ENCODE peak calls at places on chromosome 17, in six cellular contexts. One of them, this sample, is unnamed.
A peak's percentile ranks its signal among the peaks of the same experiment; 100 is the strongest.

GRCh38 chr17:36839256-36839655 is 98.0 kb upstream of the LHX1 start:
- DNase-seq in mesothelial cell of epicardium: no peak
- DNase-seq in sigmoid colon: no peak
- DNase-seq in AG08395: no peak
- DNase-seq in pulmonary artery endothelial cell: no peak
- DNase-seq in AG08396: no peak
- DNase-seq in this sample: no peak

GRCh38 chr17:80352991-80353665 is 61.8 kb upstream of the ENDOV start:
- DNase-seq in mesothelial cell of epicardium: no peak
- DNase-seq in sigmoid colon: peak; percentile 57
- DNase-seq in AG08395: no peak
- DNase-seq in pulmonary artery endothelial cell: no peak
- DNase-seq in AG08396: no peak
- DNase-seq in this sample: no peak

GRCh38 chr17:12883472-12883871 is 94.2 kb downstream of the ARHGAP44 start:
- DNase-seq in mesothelial cell of epicardium: no peak
- DNase-seq in sigmoid colon: no peak
- DNase-seq in AG08395: no peak
- DNase-seq in pulmonary artery endothelial cell: no peak
- DNase-seq in AG08396: no peak
- DNase-seq in this sample: no peak

GRCh38 chr17:79722787-79723186 is 8.0 kb upstream of the ENPP7 start:
- DNase-seq in mesothelial cell of epicardium: no peak
- DNase-seq in sigmoid colon: no peak
- DNase-seq in AG08395: no peak
- DNase-seq in pulmonary artery endothelial cell: no peak
- DNase-seq in AG08396: no peak
- DNase-seq in this sample: no peak

GRCh38 chr17:14121952-14122351 is 52.6 kb downstream of the COX10 start:
- DNase-seq in mesothelial cell of epicardium: no peak
- DNase-seq in sigmoid colon: no peak
- DNase-seq in AG08395: no peak
- DNase-seq in pulmonary artery endothelial cell: no peak
- DNase-seq in AG08396: no peak
- DNase-seq in this sample: no peak

GRCh38 chr17:49577651-49577935 is 1.9 kb downstream of the NXPH3 start:
- DNase-seq in mesothelial cell of epicardium: no peak
- DNase-seq in sigmoid colon: no peak
- DNase-seq in AG08395: no peak
- DNase-seq in pulmonary artery endothelial cell: no peak
- DNase-seq in AG08396: no peak
- DNase-seq in this sample: no peak

GRCh38 chr17:49580055-49580721 is 4.5 kb downstream of the NXPH3 start:
- DNase-seq in mesothelial cell of epicardium: no peak
- DNase-seq in sigmoid colon: no peak
- DNase-seq in AG08395: no peak
- DNase-seq in pulmonary artery endothelial cell: no peak
- DNase-seq in AG08396: no peak
- DNase-seq in this sample: no peak

GRCh38 chr17:35849469-35850348 is 19.0 kb downstream of the HEATR9 start:
- DNase-seq in mesothelial cell of epicardium: no peak
- DNase-seq in sigmoid colon: no peak
- DNase-seq in AG08395: peak; percentile 62
- DNase-seq in pulmonary artery endothelial cell: peak; percentile 51
- DNase-seq in AG08396: peak; percentile 52
- DNase-seq in this sample: no peak